ENCODE peak calls at places on chromosomes 11 and 22, in seven cellular contexts. One of them, this sample, is unnamed.

GRCh38 chr11:16012125-16012751 is 344.1 kb downstream of the SOX6 start:
- DNase-seq in SK-N-SH: no peak
- DNase-seq in H1: no peak
- DNase-seq in K562: no peak
- DNase-seq in HepG2: no peak
- DNase-seq in GM12891: no peak
- DNase-seq in GM12878: no peak
- DNase-seq in this sample: no peak

GRCh38 chr11:128155590-128155989 is 431.8 kb downstream of the ETS1 start:
- DNase-seq in SK-N-SH: no peak
- DNase-seq in H1: no peak
- DNase-seq in K562: no peak
- DNase-seq in HepG2: no peak
- DNase-seq in GM12891: no peak
- DNase-seq in GM12878: no peak
- DNase-seq in this sample: no peak

GRCh38 chr22:42684462-42685195 is 35.4 kb upstream of the CYB5R3 start:
- DNase-seq in SK-N-SH: no peak
- DNase-seq in H1: no peak
- DNase-seq in K562: no peak
- DNase-seq in HepG2: no peak
- DNase-seq in GM12891: no peak
- DNase-seq in GM12878: no peak
- DNase-seq in this sample: no peak

GRCh38 chr22:29393019-29393608 is 4.7 kb upstream of the AP1B1 start:
- DNase-seq in SK-N-SH: no peak
- DNase-seq in H1: no peak
- DNase-seq in K562: no peak
- DNase-seq in HepG2: no peak
- DNase-seq in GM12891: no peak
- DNase-seq in GM12878: no peak
- DNase-seq in this sample: no peak

GRCh38 chr11:128593281-128593680 is 5.9 kb upstream of the ETS1 start:
- DNase-seq in SK-N-SH: no peak
- DNase-seq in H1: no peak
- DNase-seq in K562: no peak
- DNase-seq in HepG2: no peak
- DNase-seq in GM12891: no peak
- DNase-seq in GM12878: no peak
- DNase-seq in this sample: no peak

GRCh38 chr11:130261546-130261945 is 53.2 kb downstream of the ZBTB44 start:
- DNase-seq in SK-N-SH: no peak
- DNase-seq in H1: no peak
- DNase-seq in K562: no peak
- DNase-seq in HepG2: no peak
- DNase-seq in GM12891: no peak
- DNase-seq in GM12878: no peak
- DNase-seq in this sample: no peak

GRCh38 chr22:30783021-30783420 is 88.3 kb downstream of the OSBP2 start:
- DNase-seq in SK-N-SH: no peak
- DNase-seq in H1: no peak
- DNase-seq in K562: no peak
- DNase-seq in HepG2: no peak
- DNase-seq in GM12891: no peak
- DNase-seq in GM12878: no peak
- DNase-seq in this sample: no peak

GRCh38 chr22:38758276-38758945 is 2.6 kb upstream of the SUN2 start:
- DNase-seq in SK-N-SH: no peak
- DNase-seq in H1: no peak
- DNase-seq in K562: no peak
- DNase-seq in HepG2: no peak
- DNase-seq in GM12891: no peak
- DNase-seq in GM12878: no peak
- DNase-seq in this sample: no peak

GRCh38 chr11:106474274-106474673 is 396.8 kb downstream of the AASDHPPT start:
- DNase-seq in SK-N-SH: no peak
- DNase-seq in H1: no peak
- DNase-seq in K562: no peak
- DNase-seq in HepG2: no peak
- DNase-seq in GM12891: no peak
- DNase-seq in GM12878: no peak
- DNase-seq in this sample: no peak

GRCh38 chr11:17588166-17588565 is 41.1 kb downstream of the OTOG start:
- DNase-seq in SK-N-SH: no peak
- DNase-seq in H1: no peak
- DNase-seq in K562: no peak
- DNase-seq in HepG2: no peak
- DNase-seq in GM12891: no peak
- DNase-seq in GM12878: no peak
- DNase-seq in this sample: no peak

GRCh38 chr22:38871360-38872171 is 450 bp downstream of the CBX6 start:
- DNase-seq in SK-N-SH: no peak
- DNase-seq in H1: peak
- DNase-seq in K562: peak
- DNase-seq in HepG2: no peak
- DNase-seq in GM12891: no peak
- DNase-seq in GM12878: no peak
- DNase-seq in this sample: no peak

GRCh38 chr11:76175731-76176303 is 30.5 kb downstream of the WNT11 start:
- DNase-seq in SK-N-SH: peak
- DNase-seq in H1: no peak
- DNase-seq in K562: no peak
- DNase-seq in HepG2: no peak
- DNase-seq in GM12891: no peak
- DNase-seq in GM12878: no peak
- DNase-seq in this sample: no peak

GRCh38 chr11:63920870-63921417 is 4.0 kb upstream of the RCOR2 start:
- DNase-seq in SK-N-SH: no peak
- DNase-seq in H1: peak
- DNase-seq in K562: peak
- DNase-seq in HepG2: no peak
- DNase-seq in GM12891: no peak
- DNase-seq in GM12878: no peak
- DNase-seq in this sample: no peak
- TF ChIP-seq TAF1 in SK-N-SH: no peak
- TF ChIP-seq TAF1 in H1: peak
- TF ChIP-seq TAF1 in K562: no peak
- TF ChIP-seq TAF1 in HepG2: peak
- TF ChIP-seq TAF1 in GM12891: no peak
- TF ChIP-seq TAF1 in GM12878: no peak
- TF ChIP-seq TAF1 in this sample: no peak

DNA sequence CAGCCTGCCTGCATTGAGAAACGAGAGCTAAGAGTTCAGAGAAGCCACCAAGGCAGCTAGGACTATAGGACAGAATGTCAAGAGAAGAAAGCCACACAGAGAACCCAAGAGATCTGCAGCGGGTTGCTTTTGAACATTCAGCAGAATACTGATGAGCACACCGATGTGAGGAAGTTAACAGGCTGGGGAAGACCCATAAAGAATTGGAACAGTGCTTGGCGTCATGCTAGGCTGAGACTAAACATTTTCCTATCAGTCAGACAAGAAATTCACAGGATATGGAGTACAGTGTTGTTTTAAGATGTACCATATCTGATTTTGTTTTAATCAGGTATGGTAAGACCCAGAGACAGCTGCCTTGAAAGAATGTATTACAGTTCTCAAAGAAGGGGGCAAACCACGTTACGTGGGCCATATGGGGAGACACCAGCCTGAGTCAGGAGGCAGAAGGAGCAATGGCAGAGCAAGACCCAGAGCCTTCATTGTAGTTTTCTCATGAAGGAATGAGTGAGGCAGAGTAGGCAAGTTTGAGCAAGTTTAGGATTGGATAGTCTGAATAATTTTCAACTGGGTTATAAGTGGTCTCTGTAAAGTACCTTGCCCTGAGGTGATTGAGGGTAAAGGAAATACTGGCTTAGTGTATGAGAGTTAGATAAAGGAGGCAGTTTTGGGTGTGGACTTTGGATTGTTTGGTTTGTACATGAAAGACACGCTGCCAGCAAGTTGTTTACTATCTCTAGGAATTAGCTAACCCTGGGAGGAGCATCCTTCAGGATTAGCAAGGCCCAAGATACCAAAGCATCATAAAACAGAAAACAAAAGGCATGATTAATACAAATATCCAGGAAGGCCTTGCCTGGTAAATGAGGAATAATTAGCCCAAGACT is 14.3 kb downstream of the LRRC75B start:
- DNase-seq in SK-N-SH: no peak
- DNase-seq in H1: no peak
- DNase-seq in K562: no peak
- DNase-seq in HepG2: peak
- DNase-seq in GM12891: no peak
- DNase-seq in GM12878: no peak
- DNase-seq in this sample: no peak
- TF ChIP-seq POLR2AphosphoS5 in SK-N-SH: no peak
- TF ChIP-seq POLR2AphosphoS5 in H1: no peak
- TF ChIP-seq POLR2AphosphoS5 in K562: no peak
- TF ChIP-seq POLR2AphosphoS5 in HepG2: peak
- TF ChIP-seq POLR2AphosphoS5 in GM12891: no peak
- TF ChIP-seq POLR2AphosphoS5 in GM12878: no peak
- TF ChIP-seq POLR2AphosphoS5 in this sample: no peak

GRCh38 chr11:45267660-45268340 is 18.3 kb downstream of the SYT13 start:
- DNase-seq in SK-N-SH: no peak
- DNase-seq in H1: no peak
- DNase-seq in K562: no peak
- DNase-seq in HepG2: peak
- DNase-seq in GM12891: no peak
- DNase-seq in GM12878: no peak
- DNase-seq in this sample: no peak
- TF ChIP-seq TAF1 in SK-N-SH: no peak
- TF ChIP-seq TAF1 in H1: no peak
- TF ChIP-seq TAF1 in K562: no peak
- TF ChIP-seq TAF1 in HepG2: no peak
- TF ChIP-seq TAF1 in GM12891: no peak
- TF ChIP-seq TAF1 in GM12878: no peak
- TF ChIP-seq TAF1 in this sample: no peak

GRCh38 chr11:122159861-122160260 is 43.8 kb upstream of the BLID start:
- DNase-seq in SK-N-SH: no peak
- DNase-seq in H1: no peak
- DNase-seq in K562: no peak
- DNase-seq in HepG2: no peak
- DNase-seq in GM12891: no peak
- DNase-seq in GM12878: no peak
- DNase-seq in this sample: no peak

GRCh38 chr11:122161191-122161590 is 45.2 kb upstream of the BLID start:
- DNase-seq in SK-N-SH: no peak
- DNase-seq in H1: no peak
- DNase-seq in K562: no peak
- DNase-seq in HepG2: no peak
- DNase-seq in GM12891: no peak
- DNase-seq in GM12878: no peak
- DNase-seq in this sample: no peak

GRCh38 chr11:122159173-122159701 is 43.2 kb upstream of the BLID start:
- DNase-seq in SK-N-SH: peak
- DNase-seq in H1: no peak
- DNase-seq in K562: no peak
- DNase-seq in HepG2: no peak
- DNase-seq in GM12891: no peak
- DNase-seq in GM12878: no peak
- DNase-seq in this sample: no peak

GRCh38 chr11:122163420-122163819 is 47.4 kb upstream of the BLID start:
- DNase-seq in SK-N-SH: no peak
- DNase-seq in H1: no peak
- DNase-seq in K562: no peak
- DNase-seq in HepG2: no peak
- DNase-seq in GM12891: no peak
- DNase-seq in GM12878: no peak
- DNase-seq in this sample: no peak

GRCh38 chr11:122162095-122162494 is 46.1 kb upstream of the BLID start:
- DNase-seq in SK-N-SH: no peak
- DNase-seq in H1: no peak
- DNase-seq in K562: no peak
- DNase-seq in HepG2: no peak
- DNase-seq in GM12891: no peak
- DNase-seq in GM12878: no peak
- DNase-seq in this sample: no peak
- TF ChIP-seq POLR2AphosphoS5 in SK-N-SH: no peak
- TF ChIP-seq POLR2AphosphoS5 in H1: no peak
- TF ChIP-seq POLR2AphosphoS5 in K562: no peak
- TF ChIP-seq POLR2AphosphoS5 in HepG2: no peak
- TF ChIP-seq POLR2AphosphoS5 in GM12891: no peak
- TF ChIP-seq POLR2AphosphoS5 in GM12878: no peak
- TF ChIP-seq POLR2AphosphoS5 in this sample: no peak

DNA sequence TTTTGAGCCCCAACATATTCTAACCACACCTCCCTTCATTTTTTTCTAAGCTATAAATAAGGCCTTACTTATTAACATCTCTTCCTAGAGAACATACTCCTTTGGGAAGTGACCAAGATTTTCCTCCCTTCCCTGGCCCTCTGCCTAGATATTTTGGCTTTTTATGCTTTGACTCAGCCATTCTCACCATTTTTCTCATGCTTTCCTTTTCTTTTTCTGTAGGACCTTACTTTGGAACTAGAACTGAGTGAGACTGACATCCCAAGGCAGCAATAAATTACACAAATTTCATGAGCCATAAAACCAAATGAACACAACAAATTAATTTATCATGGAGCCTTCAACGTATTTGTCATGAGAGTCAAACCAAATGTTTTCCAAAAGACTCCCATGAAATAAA is 142.7 kb upstream of the CTSC start:
- DNase-seq in SK-N-SH: no peak
- DNase-seq in H1: no peak
- DNase-seq in K562: no peak
- DNase-seq in HepG2: no peak
- DNase-seq in GM12891: no peak
- DNase-seq in GM12878: no peak
- DNase-seq in this sample: no peak
- TF ChIP-seq TAF1 in SK-N-SH: no peak
- TF ChIP-seq TAF1 in H1: no peak
- TF ChIP-seq TAF1 in K562: no peak
- TF ChIP-seq TAF1 in HepG2: no peak
- TF ChIP-seq TAF1 in GM12891: no peak
- TF ChIP-seq TAF1 in GM12878: no peak
- TF ChIP-seq TAF1 in this sample: no peak

This sample was measured in GM12892.